ENCODE peak calls at places on chromosome 22, in nine cellular contexts. B is fibroblast of mammary gland, U is spleen, K is heart left ventricle, A is HCT116, D is sigmoid colon, Q is neural progenitor cell, E is heart right ventricle, S is ovary. L is an unnamed sample.

GRCh38 chr22:17283423-17283822 is 64.2 kb upstream of the ADA2 start:
- DNase-seq in B (no peak), U (peak; percentile 29), K (no peak), A (no peak), D (no peak), Q (no peak), E (peak; percentile 1), S (no peak), L (no peak)

GRCh38 chr22:17867160-17867785 is 93.0 kb upstream of the BID start:
- DNase-seq in B (no peak), U (no peak), K (peak; percentile 82), A (no peak), D (peak; percentile 84), Q (no peak), E (peak; percentile 73), S (peak; percentile 63), L (no peak)

GRCh38 chr22:47294222-47294532 is 531.7 kb downstream of the TBC1D22A start:
- DNase-seq in B (peak; percentile 89), U (no peak), K (peak; percentile 39), A (no peak), D (peak; percentile 47), Q (no peak), E (no peak), S (no peak), L (no peak)

GRCh38 chr22:48710410-48710809 is 1117.3 kb downstream of the BRD1 start:
- DNase-seq in B (no peak), U (peak; percentile 51), K (peak; percentile 34), A (no peak), D (peak; percentile 49), Q (no peak), E (no peak), S (peak; percentile 10), L (no peak)

GRCh38 chr22:17965538-17966402 is 58.6 kb downstream of the MICAL3 start:
- DNase-seq in B (no peak), U (peak; percentile 43), K (no peak), A (no peak), D (no peak), Q (no peak), E (no peak), S (no peak), L (no peak)

GRCh38 chr22:22820626-22821025 is 67.0 kb upstream of the IGLL5 start:
- DNase-seq in B (no peak), U (peak; percentile 74), K (no peak), A (no peak), D (no peak), Q (no peak), E (no peak), S (no peak), L (no peak)

GRCh38 chr22:46381142-46381541 is 45.6 kb downstream of the TRMU start:
- DNase-seq in B (no peak), U (no peak), K (peak; percentile 7), A (no peak), D (no peak), Q (no peak), E (no peak), S (no peak), L (peak; percentile 59)

GRCh38 chr22:17570851-17571631 is 7.7 kb downstream of the SLC25A18 start:
- DNase-seq in B (peak; percentile 98), U (peak; percentile 29), K (peak; percentile 86), A (no peak), D (peak; percentile 98), Q (no peak), E (peak; percentile 78), S (peak; percentile 85), L (peak; percentile 68)

GRCh38 chr22:19849800-19850481 is 4.7 kb downstream of the GNB1L start:
- DNase-seq in B (no peak), U (no peak), K (no peak), A (peak; percentile 46), D (peak; percentile 50), Q (no peak), E (no peak), S (no peak), L (peak; percentile 89)

GRCh38 chr22:50461536-50461935 is 13.3 kb downstream of the SBF1 start:
- DNase-seq in B (no peak), U (no peak), K (no peak), A (no peak), D (no peak), Q (no peak), E (no peak), S (no peak), L (no peak)
- TF ChIP-seq CTCF in B (no peak), U (no peak), K (no peak), A (no peak), D (no peak), Q (no peak), E (no peak), S (no peak), L (no peak)

DNA sequence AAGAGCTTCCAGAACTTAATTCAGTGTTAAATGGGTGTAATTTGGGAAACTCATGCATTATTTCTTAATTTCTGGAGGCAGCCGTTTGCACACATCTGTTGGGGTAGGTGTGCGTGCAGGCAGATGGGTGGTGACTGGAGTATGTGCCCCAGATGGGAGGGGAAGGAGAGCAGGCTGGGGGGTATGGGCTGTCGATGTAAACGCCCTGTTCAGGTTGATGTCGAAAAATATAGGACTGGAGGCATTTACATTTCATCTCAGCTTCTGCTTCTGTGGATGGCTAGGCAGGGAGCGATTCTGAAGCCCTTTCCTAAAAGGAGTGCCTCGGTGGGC is 13.8 kb upstream of the SHISAL1 start:
- DNase-seq in B (no peak), U (no peak), K (no peak), A (no peak), D (no peak), Q (no peak), E (no peak), S (no peak), L (no peak)
- H3K4me3 ChIP-seq in B (peak overlapping the region; percentile 59), U (peak overlapping the region; percentile 36), K (peak overlapping the region; percentile 73), A (no peak overlapping the region), D (peak overlapping the region; percentile 54), Q (no peak overlapping the region), E (peak overlapping the region; percentile 51), S (peak overlapping the region; percentile 53), L (peak overlapping the region; percentile 62)

DNA sequence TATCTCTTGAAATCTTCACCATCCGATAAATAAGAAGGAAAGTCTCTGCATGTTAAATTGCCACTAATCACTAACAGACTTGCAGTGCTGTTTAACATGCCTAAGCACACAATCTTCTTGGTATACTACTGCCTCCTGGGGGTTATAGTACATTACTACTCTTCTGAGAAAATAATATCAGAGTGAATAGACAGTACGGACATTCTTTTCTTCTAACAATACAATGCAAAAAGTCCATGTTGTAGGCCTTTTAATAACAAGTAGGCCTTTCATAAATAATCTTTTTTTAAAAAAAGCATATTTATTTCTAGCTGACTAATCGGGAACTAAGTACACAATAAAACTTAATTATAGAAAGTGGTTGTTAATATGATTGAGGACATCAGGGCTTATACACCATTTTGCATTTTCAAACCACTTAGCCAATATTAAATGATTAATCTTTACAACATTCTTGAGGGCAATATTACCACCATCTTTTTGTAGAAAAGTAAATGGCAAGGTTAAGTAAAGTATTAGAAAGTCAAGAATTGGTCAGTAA is 84.8 kb downstream of the TTC28 start:
- DNase-seq in B (peak; percentile 81), U (no peak), K (no peak), A (peak; percentile 35), D (no peak), Q (peak; percentile 74), E (no peak), S (no peak), L (peak; percentile 65)
- TF ChIP-seq CTCF in B (peak; percentile 85), U (peak; percentile 38), K (peak; percentile 78), A (peak; percentile 63), D (no peak), Q (peak; percentile 84), E (peak; percentile 49), S (peak; percentile 79), L (peak; percentile 60)

GRCh38 chr22:42769238-42769573 is 48.5 kb upstream of the A4GALT start:
- DNase-seq in B (no peak), U (no peak), K (no peak), A (no peak), D (no peak), Q (no peak), E (no peak), S (peak; percentile 55), L (no peak)

GRCh38 chr22:42770941-42771647 is 50.4 kb upstream of the A4GALT start:
- DNase-seq in B (no peak), U (no peak), K (no peak), A (no peak), D (no peak), Q (peak; percentile 23), E (no peak), S (no peak), L (no peak)

GRCh38 chr22:42769574-42770447 is 49.1 kb upstream of the A4GALT start:
- DNase-seq in B (peak; percentile 87), U (peak; percentile 89), K (peak; percentile 79), A (no peak), D (peak; percentile 85), Q (peak; percentile 1), E (peak; percentile 61), S (peak; percentile 86), L (peak; percentile 44)

GRCh38 chr22:42768385-42769035 is 47.8 kb upstream of the A4GALT start:
- DNase-seq in B (no peak), U (no peak), K (no peak), A (no peak), D (no peak), Q (peak; percentile 3), E (no peak), S (no peak), L (peak; percentile 79)

GRCh38 chr22:42770448-42770726 is 49.7 kb upstream of the A4GALT start:
- DNase-seq in B (no peak), U (no peak), K (no peak), A (no peak), D (no peak), Q (no peak), E (no peak), S (no peak), L (no peak)
- H3K4me3 ChIP-seq in B (no peak overlapping the region), U (no peak overlapping the region), K (no peak overlapping the region), A (no peak overlapping the region), D (peak overlapping the region; percentile 19), Q (no peak overlapping the region), E (no peak overlapping the region), S (peak overlapping the region; percentile 19), L (no peak overlapping the region)